ENCODE peak calls at places on chromosomes 3 and 15, in four cellular contexts. R, Y, C and O are unnamed samples.

GRCh38 chr3:187076297-187076696 is 63.0 kb downstream of the RPL39L start:
- DNase-seq in R (no peak), Y (no peak), C (no peak), O (no peak)

GRCh38 chr15:57215371-57215770 is 160.9 kb upstream of the CGNL1 start:
- DNase-seq in R (no peak), Y (no peak), C (no peak), O (no peak)

GRCh38 chr15:101451192-101451799 is 38.2 kb downstream of the PCSK6 start:
- DNase-seq in R (no peak), Y (no peak), C (no peak), O (peak)

GRCh38 chr3:131231710-131232348 is 149.7 kb upstream of the NUDT16 start:
- DNase-seq in R (peak), Y (no peak), C (no peak), O (no peak)

GRCh38 chr3:23589586-23589985 is 216.2 kb upstream of the UBE2E1 start:
- DNase-seq in R (no peak), Y (no peak), C (no peak), O (no peak)

GRCh38 chr3:37471425-37471824 is 297.0 kb upstream of the LRRFIP2 start:
- DNase-seq in R (no peak), Y (no peak), C (no peak), O (no peak)

GRCh38 chr3:5035113-5035512 is 55.9 kb downstream of the BHLHE40 start:
- DNase-seq in R (no peak), Y (no peak), C (no peak), O (no peak)

GRCh38 chr15:68528891-68529290 is 49.9 kb upstream of the CORO2B start:
- DNase-seq in R (no peak), Y (no peak), C (no peak), O (no peak)

GRCh38 chr3:145900056-145900829 is 260.7 kb downstream of the PLOD2 start:
- DNase-seq in R (no peak), Y (no peak), C (no peak), O (no peak)

GRCh38 chr3:52454235-52454937 is 545 bp upstream of the TNNC1 start:
- DNase-seq in R (no peak), Y (no peak), C (no peak), O (no peak)

GRCh38 chr3:49761661-49762060 is 24.7 kb downstream of the IP6K1 start:
- DNase-seq in R (no peak), Y (no peak), C (no peak), O (no peak)

GRCh38 chr3:157921271-157921670 is 184.9 kb downstream of the SHOX2 start:
- DNase-seq in R (no peak), Y (no peak), C (no peak), O (no peak)

GRCh38 chr15:32872606-32873291 is 154.9 kb downstream of the GREM1 start:
- DNase-seq in R (no peak), Y (no peak), C (no peak), O (no peak)

GRCh38 chr3:100169186-100169585 is 54.9 kb upstream of the FILIP1L start:
- DNase-seq in R (no peak), Y (no peak), C (no peak), O (no peak)

GRCh38 chr15:78993931-78994530 is 49.2 kb upstream of the CTSH start:
- DNase-seq in R (no peak), Y (no peak), C (no peak), O (no peak)

GRCh38 chr15:53802672-53803071 is 43.2 kb upstream of the WDR72 start:
- DNase-seq in R (no peak), Y (no peak), C (no peak), O (no peak)